ENCODE peak calls at places on chromosomes 3 and 15, in six cellular contexts. One of them, this sample, is unnamed.

GRCh38 chr3:49747792-49748480 is 24.2 kb upstream of the GMPPB start:
- DNase-seq in A549: no peak
- DNase-seq in fibroblast of lung: peak; percentile 94
- DNase-seq in lung: no peak
- DNase-seq in GM23338: no peak
- DNase-seq in sigmoid colon: no peak
- DNase-seq in this sample: no peak

GRCh38 chr15:77538793-77539487 is 93.8 kb downstream of the LINGO1 start:
- DNase-seq in A549: no peak
- DNase-seq in fibroblast of lung: no peak
- DNase-seq in lung: peak; percentile 91
- DNase-seq in GM23338: no peak
- DNase-seq in sigmoid colon: peak; percentile 49
- DNase-seq in this sample: no peak

GRCh38 chr15:76062282-76062681 is 2.5 kb downstream of the TMEM266 start:
- DNase-seq in A549: no peak
- DNase-seq in fibroblast of lung: no peak
- DNase-seq in lung: no peak
- DNase-seq in GM23338: no peak
- DNase-seq in sigmoid colon: no peak
- DNase-seq in this sample: no peak

GRCh38 chr3:8338424-8338823 is 163.2 kb upstream of the LMCD1 start:
- DNase-seq in A549: no peak
- DNase-seq in fibroblast of lung: no peak
- DNase-seq in lung: no peak
- DNase-seq in GM23338: peak; percentile 42
- DNase-seq in sigmoid colon: no peak
- DNase-seq in this sample: no peak

GRCh38 chr15:38859574-38859973 is 295.0 kb upstream of the RASGRP1 start:
- DNase-seq in A549: no peak
- DNase-seq in fibroblast of lung: no peak
- DNase-seq in lung: no peak
- DNase-seq in GM23338: no peak
- DNase-seq in sigmoid colon: no peak
- DNase-seq in this sample: no peak

GRCh38 chr3:5095879-5096278 is 26.2 kb upstream of the ARL8B start:
- DNase-seq in A549: no peak
- DNase-seq in fibroblast of lung: peak; percentile 29
- DNase-seq in lung: no peak
- DNase-seq in GM23338: peak; percentile 78
- DNase-seq in sigmoid colon: peak; percentile 73
- DNase-seq in this sample: peak; percentile 26

GRCh38 chr3:29181149-29181780 is 99.6 kb upstream of the RBMS3 start:
- DNase-seq in A549: no peak
- DNase-seq in fibroblast of lung: no peak
- DNase-seq in lung: no peak
- DNase-seq in GM23338: no peak
- DNase-seq in sigmoid colon: no peak
- DNase-seq in this sample: no peak

GRCh38 chr15:48332642-48333034 is 1.4 kb downstream of the DUT start:
- DNase-seq in A549: no peak
- DNase-seq in fibroblast of lung: no peak
- DNase-seq in lung: no peak
- DNase-seq in GM23338: peak; percentile 27
- DNase-seq in sigmoid colon: no peak
- DNase-seq in this sample: no peak

GRCh38 chr15:32888221-32888761 is 170.5 kb downstream of the GREM1 start:
- DNase-seq in A549: no peak
- DNase-seq in fibroblast of lung: peak; percentile 38
- DNase-seq in lung: no peak
- DNase-seq in GM23338: no peak
- DNase-seq in sigmoid colon: no peak
- DNase-seq in this sample: no peak

GRCh38 chr3:13891492-13892073 is 11.7 kb upstream of the WNT7A start:
- DNase-seq in A549: no peak
- DNase-seq in fibroblast of lung: no peak
- DNase-seq in lung: peak; percentile 33
- DNase-seq in GM23338: peak; percentile 82
- DNase-seq in sigmoid colon: no peak
- DNase-seq in this sample: no peak

GRCh38 chr3:48739955-48740823 is 23.2 kb upstream of the IP6K2 start:
- DNase-seq in A549: peak; percentile 87
- DNase-seq in fibroblast of lung: peak; percentile 68
- DNase-seq in lung: peak; percentile 80
- DNase-seq in GM23338: peak; percentile 94
- DNase-seq in sigmoid colon: peak; percentile 95
- DNase-seq in this sample: peak; percentile 63

GRCh38 chr3:58011580-58011979 is 3.4 kb downstream of the FLNB start:
- DNase-seq in A549: no peak
- DNase-seq in fibroblast of lung: no peak
- DNase-seq in lung: no peak
- DNase-seq in GM23338: no peak
- DNase-seq in sigmoid colon: no peak
- DNase-seq in this sample: no peak

GRCh38 chr3:129058441-129059194 is 2.0 kb upstream of the GP9 start:
- DNase-seq in A549: no peak
- DNase-seq in fibroblast of lung: no peak
- DNase-seq in lung: no peak
- DNase-seq in GM23338: peak; percentile 24
- DNase-seq in sigmoid colon: no peak
- DNase-seq in this sample: no peak

GRCh38 chr3:106169351-106169750 is 300.5 kb upstream of the CBLB start:
- DNase-seq in A549: no peak
- DNase-seq in fibroblast of lung: no peak
- DNase-seq in lung: no peak
- DNase-seq in GM23338: no peak
- DNase-seq in sigmoid colon: no peak
- DNase-seq in this sample: no peak

GRCh38 chr15:41828747-41829270 is 917 bp downstream of the JMJD7 start:
- DNase-seq in A549: no peak
- DNase-seq in fibroblast of lung: peak; percentile 27
- DNase-seq in lung: no peak
- DNase-seq in GM23338: no peak
- DNase-seq in sigmoid colon: no peak
- DNase-seq in this sample: no peak

GRCh38 chr3:159877924-159878323 is 110.7 kb upstream of the IL12A start:
- DNase-seq in A549: no peak
- DNase-seq in fibroblast of lung: peak; percentile 91
- DNase-seq in lung: no peak
- DNase-seq in GM23338: no peak
- DNase-seq in sigmoid colon: no peak
- DNase-seq in this sample: no peak

GRCh38 chr15:71055461-71055860 is 59.8 kb upstream of the THSD4 start:
- DNase-seq in A549: no peak
- DNase-seq in fibroblast of lung: peak; percentile 67
- DNase-seq in lung: no peak
- DNase-seq in GM23338: no peak
- DNase-seq in sigmoid colon: no peak
- DNase-seq in this sample: peak; percentile 41

GRCh38 chr15:38005949-38006800 is 71.7 kb downstream of the TMCO5A start:
- DNase-seq in A549: no peak
- DNase-seq in fibroblast of lung: no peak
- DNase-seq in lung: no peak
- DNase-seq in GM23338: no peak
- DNase-seq in sigmoid colon: no peak
- DNase-seq in this sample: no peak

GRCh38 chr15:28892789-28893610 is 7.2 kb downstream of the APBA2 start:
- DNase-seq in A549: no peak
- DNase-seq in fibroblast of lung: peak; percentile 51
- DNase-seq in lung: no peak
- DNase-seq in GM23338: no peak
- DNase-seq in sigmoid colon: no peak
- DNase-seq in this sample: no peak

DNA sequence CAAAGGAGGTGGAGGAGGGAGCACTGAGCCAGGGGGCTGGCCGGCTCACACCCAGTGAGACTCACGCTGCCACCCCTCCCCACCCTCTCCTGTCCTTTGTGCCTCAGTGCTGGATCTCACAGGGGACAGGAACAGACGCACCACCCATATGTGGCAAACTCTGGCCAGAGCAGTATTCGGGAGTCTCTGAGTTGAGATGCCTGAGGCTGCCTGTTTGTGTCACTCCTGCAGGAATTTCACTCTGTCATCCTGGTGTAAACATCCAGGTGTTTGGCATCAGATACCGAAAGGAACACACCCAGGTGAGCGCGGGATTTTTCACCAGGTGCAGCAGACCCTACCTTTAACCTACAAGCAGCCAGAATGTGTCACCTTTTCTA is 25.7 kb downstream of the RGMA start:
- DNase-seq in A549: no peak
- DNase-seq in fibroblast of lung: no peak
- DNase-seq in lung: no peak
- DNase-seq in GM23338: peak; percentile 82
- DNase-seq in sigmoid colon: no peak
- DNase-seq in this sample: no peak
- H3K4me1 ChIP-seq in A549: no peaks in the 10 kb centered on the region
- H3K4me1 ChIP-seq in fibroblast of lung: no peaks in the 10 kb centered on the region
- H3K4me1 ChIP-seq in lung: peaks cover 3% of the 10 kb centered on the region
- H3K4me1 ChIP-seq in GM23338: peaks cover 65% of the 10 kb centered on the region
- H3K4me1 ChIP-seq in sigmoid colon: peaks cover 93% of the 10 kb centered on the region
- H3K4me1 ChIP-seq in this sample: peaks cover 27% of the 10 kb centered on the region

GRCh38 chr3:20078194-20078709 is 38.0 kb downstream of the KAT2B start:
- DNase-seq in A549: no peak
- DNase-seq in fibroblast of lung: peak; percentile 37
- DNase-seq in lung: no peak
- DNase-seq in GM23338: no peak
- DNase-seq in sigmoid colon: no peak
- DNase-seq in this sample: no peak
- TF ChIP-seq CTCF in A549: no peak
- TF ChIP-seq CTCF in fibroblast of lung: no peak
- TF ChIP-seq CTCF in lung: no peak
- TF ChIP-seq CTCF in GM23338: no peak
- TF ChIP-seq CTCF in sigmoid colon: no peak
- TF ChIP-seq CTCF in this sample: no peak

GRCh38 chr3:107227091-107227490 is 150.1 kb upstream of the CCDC54 start:
- DNase-seq in A549: no peak
- DNase-seq in fibroblast of lung: no peak
- DNase-seq in lung: no peak
- DNase-seq in GM23338: no peak
- DNase-seq in sigmoid colon: no peak
- DNase-seq in this sample: no peak
- H3K27ac ChIP-seq in A549: no peak overlapping the region
- H3K27ac ChIP-seq in fibroblast of lung: no peak overlapping the region
- H3K27ac ChIP-seq in lung: no peak overlapping the region
- H3K27ac ChIP-seq in GM23338: no peak overlapping the region
- H3K27ac ChIP-seq in sigmoid colon: no peak overlapping the region
- H3K27ac ChIP-seq in this sample: no peak overlapping the region

DNA sequence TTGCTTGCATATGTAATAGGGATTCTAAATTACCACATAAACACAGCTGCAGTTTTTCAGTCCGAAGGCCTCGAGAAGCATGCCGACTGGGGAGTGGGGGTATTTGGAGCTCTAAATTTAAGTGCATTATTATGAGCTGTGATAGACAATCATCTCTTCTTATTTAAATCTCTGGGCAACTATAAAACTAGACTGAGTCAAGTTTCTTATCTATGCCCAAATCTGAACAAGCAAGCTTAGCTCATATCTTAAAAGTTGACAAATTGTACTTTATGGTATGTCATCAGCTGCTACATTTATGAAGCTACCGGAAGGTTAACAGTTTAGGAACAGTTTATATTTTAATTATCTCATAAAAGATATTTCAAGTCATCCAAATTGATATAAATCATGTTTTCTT is 19.5 kb upstream of the THRB start:
- DNase-seq in A549: no peak
- DNase-seq in fibroblast of lung: no peak
- DNase-seq in lung: no peak
- DNase-seq in GM23338: no peak
- DNase-seq in sigmoid colon: no peak
- DNase-seq in this sample: no peak
- H3K4me1 ChIP-seq in A549: peaks cover 13% of the 10 kb centered on the region
- H3K4me1 ChIP-seq in fibroblast of lung: peaks cover 3% of the 10 kb centered on the region
- H3K4me1 ChIP-seq in lung: peaks cover under 1% of the 10 kb centered on the region
- H3K4me1 ChIP-seq in GM23338: peaks cover 7% of the 10 kb centered on the region
- H3K4me1 ChIP-seq in sigmoid colon: no peaks in the 10 kb centered on the region
- H3K4me1 ChIP-seq in this sample: no peaks in the 10 kb centered on the region

DNA sequence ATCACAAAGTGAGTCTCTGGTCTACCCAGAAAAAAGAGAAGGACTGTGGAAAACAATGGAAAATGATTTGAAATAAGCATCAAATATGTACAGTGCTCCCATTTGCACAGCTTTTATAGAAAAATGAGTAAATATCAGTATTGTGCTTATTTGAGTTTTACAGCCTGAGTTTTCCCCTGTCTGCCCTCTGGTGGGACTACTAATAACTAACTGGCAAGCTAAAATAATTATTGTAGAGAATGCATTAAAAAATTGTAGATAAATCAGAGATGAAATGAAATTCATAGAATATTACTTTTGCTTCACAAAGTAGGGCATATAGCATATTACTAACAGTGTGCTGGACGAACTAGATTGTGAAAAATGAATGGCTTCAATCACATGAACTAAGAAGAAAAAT is 287.1 kb downstream of the NAALADL2 start:
- DNase-seq in A549: no peak
- DNase-seq in fibroblast of lung: peak; percentile 13
- DNase-seq in lung: no peak
- DNase-seq in GM23338: no peak
- DNase-seq in sigmoid colon: no peak
- DNase-seq in this sample: peak; percentile 3
- TF ChIP-seq CTCF in A549: no peak
- TF ChIP-seq CTCF in fibroblast of lung: peak; percentile 43
- TF ChIP-seq CTCF in lung: no peak
- TF ChIP-seq CTCF in GM23338: no peak
- TF ChIP-seq CTCF in sigmoid colon: no peak
- TF ChIP-seq CTCF in this sample: peak; percentile 46

GRCh38 chr3:114365909-114366308 is 72.1 kb downstream of the TIGIT start:
- DNase-seq in A549: no peak
- DNase-seq in fibroblast of lung: peak; percentile 20
- DNase-seq in lung: no peak
- DNase-seq in GM23338: no peak
- DNase-seq in sigmoid colon: no peak
- DNase-seq in this sample: no peak
- H3K27ac ChIP-seq in A549: no peak overlapping the region
- H3K27ac ChIP-seq in fibroblast of lung: no peak overlapping the region
- H3K27ac ChIP-seq in lung: no peak overlapping the region
- H3K27ac ChIP-seq in GM23338: no peak overlapping the region
- H3K27ac ChIP-seq in sigmoid colon: peak overlapping the region; percentile 45
- H3K27ac ChIP-seq in this sample: no peak overlapping the region

DNA sequence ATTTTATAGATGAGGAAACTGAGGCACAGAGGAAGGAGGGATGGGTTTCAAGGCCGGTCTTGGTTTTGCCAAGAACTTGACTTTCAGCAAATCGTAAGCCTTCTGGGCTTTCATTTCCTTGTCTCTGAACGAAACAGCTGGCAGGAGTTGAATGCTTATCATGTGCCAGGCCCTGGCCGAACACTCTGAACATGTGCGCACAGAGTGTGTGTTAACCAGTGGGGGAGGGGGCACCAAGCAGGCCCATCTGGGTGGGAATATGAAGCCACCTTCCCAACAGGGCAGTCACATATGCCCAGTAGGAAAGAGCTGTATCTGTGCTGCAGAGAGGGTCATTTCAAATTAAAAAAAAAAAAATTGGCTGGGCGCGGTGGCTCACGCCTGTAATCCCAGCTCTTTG is 29.3 kb downstream of the ZNF710 start:
- DNase-seq in A549: no peak
- DNase-seq in fibroblast of lung: no peak
- DNase-seq in lung: no peak
- DNase-seq in GM23338: no peak
- DNase-seq in sigmoid colon: peak; percentile 58
- DNase-seq in this sample: no peak
- H3K4me1 ChIP-seq in A549: peaks cover 20% of the 10 kb centered on the region
- H3K4me1 ChIP-seq in fibroblast of lung: peaks cover 12% of the 10 kb centered on the region
- H3K4me1 ChIP-seq in lung: peaks cover 25% of the 10 kb centered on the region
- H3K4me1 ChIP-seq in GM23338: peaks cover 36% of the 10 kb centered on the region
- H3K4me1 ChIP-seq in sigmoid colon: peaks cover 26% of the 10 kb centered on the region
- H3K4me1 ChIP-seq in this sample: peaks cover 35% of the 10 kb centered on the region